ENCODE peak calls at places on chromosomes 6 and 20, in six cellular contexts. L is T-helper 9 cell; R is stimulated activated CD4-positive, alpha-beta T cell treated with anti-CD3 and anti-CD28 coated beads, Interleukin-2, amount 100 ng/mL, for 48 hours; Z is activated CD4-positive, CD25-positive, alpha-beta regulatory T cell; N is HEK293T; T is AG09309. S is an unnamed sample.

GRCh38 chr20:47529840-47530239 is 28.2 kb downstream of the NCOA3 start:
- DNase-seq in L (no peak), R (no peak), Z (no peak), N (no peak), T (no peak), S (no peak)

GRCh38 chr6:7137335-7138106 is 29.8 kb downstream of the RREB1 start:
- DNase-seq in L (peak), R (peak), Z (no peak), N (peak), T (no peak), S (peak)

GRCh38 chr6:37622639-37623038 is 75.0 kb downstream of the MDGA1 start:
- DNase-seq in L (no peak), R (peak), Z (no peak), N (no peak), T (no peak), S (no peak)

GRCh38 chr6:32664827-32665362 is 1.6 kb downstream of the HLA-DQB1 start:
- DNase-seq in L (peak), R (peak), Z (no peak), N (no peak), T (no peak), S (no peak)

GRCh38 chr20:461254-462198 is 807 bp downstream of the TBC1D20 start:
- DNase-seq in L (peak), R (peak), Z (peak), N (peak), T (no peak), S (peak)

GRCh38 chr20:53850318-53850717 is 220.1 kb downstream of the BCAS1 start:
- DNase-seq in L (no peak), R (no peak), Z (no peak), N (no peak), T (no peak), S (no peak)

GRCh38 chr6:71139249-71139648 is 149.4 kb upstream of the OGFRL1 start:
- DNase-seq in L (no peak), R (no peak), Z (no peak), N (no peak), T (peak), S (no peak)

GRCh38 chr20:39563406-39563805 is 601.3 kb downstream of the DHX35 start:
- DNase-seq in L (no peak), R (no peak), Z (no peak), N (no peak), T (no peak), S (no peak)

GRCh38 chr20:25294459-25295385 is 46.8 kb downstream of the PYGB start:
- DNase-seq in L (peak), R (peak), Z (no peak), N (peak), T (no peak), S (peak)

GRCh38 chr20:1301031-1301529 is 27.9 kb downstream of the SDCBP2 start:
- DNase-seq in L (no peak), R (peak), Z (no peak), N (no peak), T (peak), S (no peak)

GRCh38 chr6:56787209-56787608 is 144.5 kb upstream of the DST start:
- DNase-seq in L (no peak), R (no peak), Z (no peak), N (no peak), T (no peak), S (no peak)

GRCh38 chr20:42340358-42340757 is 722.2 kb upstream of the CHD6 start:
- DNase-seq in L (no peak), R (no peak), Z (no peak), N (no peak), T (no peak), S (no peak)

GRCh38 chr6:164108869-164109769 is 694.6 kb downstream of the QKI start:
- DNase-seq in L (no peak), R (no peak), Z (no peak), N (no peak), T (no peak), S (no peak)

GRCh38 chr6:126614642-126615504 is 275.0 kb downstream of the CENPW start:
- DNase-seq in L (no peak), R (no peak), Z (no peak), N (no peak), T (no peak), S (no peak)

S was measured in NCI-H1436.